ENCODE peak calls at places on chromosomes 6 and 20, in eight cellular contexts. T is erythroblast; B is activated T-cell treated with anti-CD3 and anti-CD28 coated beads, Interleukin-2, amount 50 U/mL, for 4 hours; K is iPS DF 6.9; P is WTC11; X is dorsolateral prefrontal cortex; W is glutamatergic neuron; Y is stimulated activated CD4-positive, alpha-beta T cell treated with anti-CD3 and anti-CD28 coated beads, Interleukin-12 subunit alpha, Interleukin-12 subunit beta, amount 100 ng/mL, for 24 hours. L is an unnamed sample.

GRCh38 chr6:166751051-166751595 is 124.1 kb upstream of the RPS6KA2 start:
- DNase-seq in K (no peak), T (peak; percentile 17), Y (no peak), B (no peak), X (no peak), P (peak; percentile 44), W (peak; percentile 86), L (peak; percentile 42)

GRCh38 chr6:13397359-13398080 is 69.2 kb upstream of the TBC1D7 start:
- DNase-seq in P (no peak), Y (no peak), B (no peak), K (no peak), X (no peak), W (no peak), T (peak; percentile 73), L (no peak)

GRCh38 chr20:1827974-1828785 is 67.0 kb upstream of the SIRPA start:
- DNase-seq in P (no peak), T (no peak), X (peak; percentile 94), B (no peak), Y (no peak), K (no peak), W (no peak), L (no peak)

GRCh38 chr6:3748208-3748701 is 3.3 kb downstream of the PXDC1 start:
- DNase-seq in W (peak; percentile 85), K (no peak), X (peak; percentile 56), P (peak; percentile 78), T (peak; percentile 56), Y (no peak), B (peak; percentile 17), L (peak; percentile 79)

GRCh38 chr6:158198461-158198860 is 30.3 kb downstream of the GTF2H5 start:
- DNase-seq in T (no peak), K (no peak), X (no peak), B (no peak), Y (no peak), W (no peak), P (no peak), L (no peak)

GRCh38 chr6:56959938-56960337 is 5.0 kb downstream of the BEND6 start:
- DNase-seq in K (no peak), T (no peak), P (no peak), Y (no peak), B (no peak), W (no peak), X (no peak), L (peak; percentile 34)

GRCh38 chr20:37651932-37652331 is 41.9 kb upstream of the CTNNBL1 start:
- DNase-seq in T (peak; percentile 54), W (peak; percentile 22), P (peak; percentile 69), K (peak; percentile 25), X (peak; percentile 10), B (no peak), Y (peak; percentile 1), L (peak; percentile 48)

GRCh38 chr6:151679081-151679480 is 128.4 kb upstream of the ESR1 start:
- DNase-seq in X (no peak), K (no peak), P (no peak), B (no peak), T (no peak), W (no peak), Y (peak; percentile 6), L (no peak)

GRCh38 chr20:22617160-22617559 is 32.8 kb upstream of the FOXA2 start:
- DNase-seq in P (no peak), X (no peak), T (no peak), B (no peak), W (no peak), K (no peak), Y (no peak), L (no peak)

GRCh38 chr6:162344935-162345599 is 382.5 kb downstream of the PRKN start:
- DNase-seq in X (no peak), W (no peak), Y (no peak), T (no peak), K (no peak), B (no peak), P (no peak), L (peak; percentile 16)

GRCh38 chr20:61516398-61517208 is 264.5 kb downstream of the CDH4 start:
- DNase-seq in K (no peak), Y (no peak), T (no peak), B (no peak), P (no peak), X (no peak), W (no peak), L (peak; percentile 49)

GRCh38 chr6:56953597-56954388 is 1.1 kb upstream of the BEND6 start:
- DNase-seq in P (no peak), X (no peak), Y (no peak), W (peak; percentile 34), K (no peak), B (no peak), T (peak; percentile 26), L (peak; percentile 39)

GRCh38 chr6:16737389-16737788 is 23.9 kb downstream of the ATXN1 start:
- DNase-seq in B (no peak), K (no peak), T (no peak), P (no peak), X (no peak), Y (no peak), W (no peak), L (peak; percentile 56)

GRCh38 chr6:11771473-11772048 is 7.0 kb downstream of the ADTRP start:
- DNase-seq in K (no peak), B (no peak), X (no peak), Y (no peak), W (no peak), P (no peak), T (no peak), L (no peak)

GRCh38 chr6:143397229-143398222 is 53.0 kb downstream of the ADAT2 start:
- DNase-seq in T (no peak), W (no peak), B (peak; percentile 10), Y (no peak), P (peak; percentile 38), X (no peak), K (peak; percentile 37), L (peak; percentile 98)